ENCODE peak calls at places on chromosomes 2 and 18, in nine cellular contexts. M is A549, G is astrocyte, Z is tibial nerve, I is HCT116, Q is foreskin fibroblast, A is A673, D is pancreas, C is endothelial cell. F is an unnamed sample.

GRCh38 chr2:112692496-112692911 is 28.3 kb upstream of the NT5DC4 start:
- DNase-seq in M (peak), G (peak), Z (no peak), I (peak), Q (peak), A (no peak), D (no peak), C (no peak), F (no peak)

GRCh38 chr2:167198009-167198408 is 309.7 kb downstream of the XIRP2 start:
- DNase-seq in M (no peak), G (no peak), Z (no peak), I (no peak), Q (peak), A (peak), D (no peak), C (no peak), F (no peak)

GRCh38 chr2:130870779-130871178 is 34.1 kb downstream of the ARHGEF4 start:
- DNase-seq in M (no peak), G (no peak), Z (no peak), I (no peak), Q (no peak), A (no peak), D (no peak), C (no peak), F (no peak)

GRCh38 chr2:69271831-69272257 is 115.2 kb downstream of the GFPT1 start:
- DNase-seq in M (no peak), G (peak), Z (no peak), I (no peak), Q (no peak), A (no peak), D (no peak), C (no peak), F (no peak)

GRCh38 chr18:2976218-2976617 is 36.7 kb downstream of the LPIN2 start:
- DNase-seq in M (no peak), G (no peak), Z (no peak), I (no peak), Q (no peak), A (no peak), D (no peak), C (no peak), F (no peak)

GRCh38 chr2:60565472-60565871 is 12.0 kb upstream of the BCL11A start:
- DNase-seq in M (no peak), G (no peak), Z (no peak), I (peak), Q (peak), A (peak), D (no peak), C (peak), F (no peak)

GRCh38 chr2:96091711-96092579 is 24.4 kb downstream of the ADRA2B start:
- DNase-seq in M (no peak), G (no peak), Z (no peak), I (no peak), Q (no peak), A (no peak), D (peak), C (peak), F (peak)

GRCh38 chr2:3958969-3959368 is 255.6 kb downstream of the DCDC2C start:
- DNase-seq in M (no peak), G (no peak), Z (no peak), I (no peak), Q (no peak), A (no peak), D (no peak), C (no peak), F (no peak)

GRCh38 chr2:199485732-199486335 is 28.1 kb upstream of the SATB2 start:
- DNase-seq in M (peak), G (peak), Z (no peak), I (peak), Q (peak), A (peak), D (peak), C (peak), F (no peak)

GRCh38 chr2:188569441-188569840 is 277.8 kb downstream of the GULP1 start:
- DNase-seq in M (no peak), G (no peak), Z (no peak), I (no peak), Q (no peak), A (peak), D (no peak), C (no peak), F (no peak)

GRCh38 chr2:10243926-10244270 is 58.8 kb upstream of the HPCAL1 start:
- DNase-seq in M (no peak), G (no peak), Z (no peak), I (no peak), Q (no peak), A (no peak), D (no peak), C (no peak), F (no peak)

GRCh38 chr2:15594291-15595256 is 2.9 kb downstream of the DDX1 start:
- DNase-seq in M (no peak), G (no peak), Z (no peak), I (no peak), Q (no peak), A (no peak), D (no peak), C (no peak), F (no peak)

GRCh38 chr2:88530081-88530480 is 77.6 kb upstream of the FOXI3 start:
- DNase-seq in M (no peak), G (no peak), Z (no peak), I (no peak), Q (peak), A (no peak), D (no peak), C (no peak), F (no peak)

GRCh38 chr2:16260041-16260440 is 319.7 kb downstream of the MYCN start:
- DNase-seq in M (no peak), G (no peak), Z (no peak), I (no peak), Q (no peak), A (no peak), D (no peak), C (no peak), F (no peak)

GRCh38 chr2:204049635-204050034 is 113.1 kb downstream of the ICOS start:
- DNase-seq in M (no peak), G (no peak), Z (no peak), I (no peak), Q (no peak), A (no peak), D (no peak), C (no peak), F (no peak)

GRCh38 chr18:48345596-48345995 is 63.6 kb downstream of the ZBTB7C start:
- DNase-seq in M (no peak), G (no peak), Z (no peak), I (peak), Q (peak), A (no peak), D (no peak), C (no peak), F (no peak)

GRCh38 chr2:170873035-170873692 is 55.9 kb upstream of the GORASP2 start:
- DNase-seq in M (peak), G (peak), Z (peak), I (peak), Q (peak), A (peak), D (peak), C (peak), F (peak)

GRCh38 chr18:13191779-13192178 is 26.8 kb upstream of the LDLRAD4 start:
- DNase-seq in M (no peak), G (no peak), Z (no peak), I (no peak), Q (no peak), A (no peak), D (peak), C (no peak), F (no peak)

GRCh38 chr2:229920011-229920781 is 1.6 kb downstream of the TRIP12 start:
- DNase-seq in M (no peak), G (no peak), Z (no peak), I (no peak), Q (peak), A (peak), D (no peak), C (peak), F (peak)
- TF ChIP-seq CTCF in M (no peak), G (no peak), Z (no peak), I (no peak), Q (no peak), A (no peak), D (no peak), C (no peak), F (no peak)

GRCh38 chr18:24544141-24544498 is 83.7 kb downstream of the HRH4 start:
- DNase-seq in M (peak), G (no peak), Z (no peak), I (peak), Q (peak), A (peak), D (no peak), C (peak), F (no peak)
- TF ChIP-seq CTCF in M (peak), G (peak), Z (peak), I (peak), Q (peak), A (peak), D (no peak), C (peak), F (no peak)

GRCh38 chr2:109171444-109172334 is 42.7 kb downstream of the SH3RF3 start:
- DNase-seq in M (no peak), G (peak), Z (peak), I (no peak), Q (peak), A (peak), D (no peak), C (peak), F (no peak)
- TF ChIP-seq CTCF in M (no peak), G (no peak), Z (no peak), I (no peak), Q (peak), A (no peak), D (no peak), C (no peak), F (no peak)

GRCh38 chr2:25041307-25041927 is 459 bp upstream of the EFR3B start:
- DNase-seq in M (peak), G (no peak), Z (peak), I (peak), Q (peak), A (peak), D (peak), C (peak), F (no peak)
- TF ChIP-seq CTCF in M (peak), G (peak), Z (no peak), I (no peak), Q (peak), A (no peak), D (no peak), C (peak), F (no peak)